ENCODE peak calls at places on chromosomes 5 and 9, in eight cellular contexts. E is heart left ventricle, O is Right ventricle myocardium superior, Q is HTR-8/SVneo, P is RCC 7860, N is MCF 10A, H is activated T-cell treated with anti-CD3 and anti-CD28 coated beads for 1 hour, G is endothelial cell of umbilical vein. U is an unnamed sample.

GRCh38 chr5:134503088-134503936 is 22.2 kb upstream of the JADE2 start:
- DNase-seq in H (peak), E (peak), N (peak), O (peak), G (peak), Q (peak), P (peak), U (peak)

GRCh38 chr5:175680463-175680862 is 22.6 kb downstream of the HRH2 start:
- DNase-seq in G (no peak), O (no peak), P (no peak), E (no peak), H (no peak), N (no peak), Q (no peak), U (no peak)

GRCh38 chr9:99870126-99870525 is 36.3 kb upstream of the STX17 start:
- DNase-seq in H (no peak), O (no peak), E (no peak), P (no peak), G (no peak), N (peak), Q (no peak), U (no peak)

GRCh38 chr9:99197987-99198386 is 23.8 kb downstream of the ALG2 start:
- DNase-seq in N (no peak), G (no peak), P (no peak), E (no peak), O (no peak), H (no peak), Q (no peak), U (no peak)

GRCh38 chr9:126343271-126343700 is 16.7 kb downstream of the MVB12B start:
- DNase-seq in G (no peak), N (no peak), H (no peak), P (no peak), O (no peak), E (no peak), Q (no peak), U (no peak)

GRCh38 chr5:139368613-139369012 is 14.5 kb downstream of the SLC23A1 start:
- DNase-seq in P (no peak), N (no peak), G (peak), O (no peak), Q (no peak), E (no peak), H (no peak), U (no peak)

GRCh38 chr5:122586351-122586750 is 188.5 kb upstream of the SNX2 start:
- DNase-seq in G (no peak), Q (peak), N (no peak), E (no peak), O (no peak), H (no peak), P (no peak), U (no peak)

GRCh38 chr9:7011395-7012067 is 253.8 kb downstream of the KDM4C start:
- DNase-seq in Q (no peak), P (no peak), H (no peak), N (no peak), G (peak), O (no peak), E (no peak), U (no peak)

GRCh38 chr9:114906922-114907571 is 23.3 kb downstream of the TNFSF8 start:
- DNase-seq in G (peak), Q (peak), H (no peak), P (peak), N (peak), E (no peak), O (no peak), U (no peak)

GRCh38 chr5:171975262-171975876 is 31.1 kb downstream of the FBXW11 start:
- DNase-seq in P (no peak), O (no peak), E (no peak), H (no peak), N (peak), Q (no peak), G (no peak), U (no peak)

GRCh38 chr9:77014597-77015263 is 4.7 kb upstream of the FOXB2 start:
- DNase-seq in G (no peak), H (no peak), O (no peak), P (no peak), N (no peak), E (no peak), Q (no peak), U (no peak)

GRCh38 chr5:115962239-115962564 is at the start of gene LVRN:
- DNase-seq in E (no peak), O (no peak), Q (no peak), G (no peak), H (no peak), N (no peak), P (no peak), U (no peak)

GRCh38 chr5:137142371-137143243 is 356.5 kb downstream of the SPOCK1 start:
- DNase-seq in G (no peak), P (peak), H (no peak), Q (peak), O (peak), E (peak), N (peak), U (peak)

GRCh38 chr9:35948901-35949318 is 9.0 kb downstream of the OR2S2 start:
- DNase-seq in Q (no peak), G (peak), O (no peak), H (no peak), P (no peak), N (no peak), E (no peak), U (no peak)

GRCh38 chr5:10762178-10762775 is 1.2 kb upstream of the DAP start:
- DNase-seq in H (no peak), N (no peak), G (peak), Q (no peak), E (peak), P (no peak), O (peak), U (peak)

GRCh38 chr5:175847503-175847902 is 23.9 kb upstream of the CPLX2 start:
- DNase-seq in E (no peak), H (no peak), N (no peak), G (no peak), O (no peak), P (no peak), Q (no peak), U (no peak)

GRCh38 chr9:28887188-28887884 is 1314.1 kb upstream of the C9orf72 start:
- DNase-seq in G (no peak), O (no peak), Q (no peak), N (peak), E (no peak), H (no peak), P (no peak), U (no peak)

GRCh38 chr5:107893642-107894041 is 222.9 kb upstream of the EFNA5 start:
- DNase-seq in E (no peak), H (no peak), G (peak), O (no peak), Q (no peak), P (no peak), N (peak), U (no peak)

GRCh38 chr5:113166285-113166684 is 189.7 kb downstream of the DCP2 start:
- DNase-seq in E (no peak), Q (no peak), P (no peak), H (no peak), G (no peak), N (peak), O (no peak), U (no peak)

GRCh38 chr5:107361945-107362344 is 308.8 kb downstream of the EFNA5 start:
- DNase-seq in O (no peak), N (peak), Q (no peak), E (no peak), P (no peak), G (no peak), H (no peak), U (peak)

GRCh38 chr9:26159575-26160392 is 481.5 kb upstream of the TUSC1 start:
- DNase-seq in O (no peak), Q (no peak), H (no peak), G (no peak), N (no peak), P (no peak), E (no peak), U (no peak)

GRCh38 chr5:120436996-120437395 is 27.1 kb upstream of the PRR16 start:
- DNase-seq in Q (no peak), N (no peak), P (no peak), E (no peak), O (no peak), H (no peak), G (no peak), U (no peak)

GRCh38 chr5:89445106-89445745 is 562.2 kb upstream of the MEF2C start:
- DNase-seq in Q (no peak), O (no peak), P (no peak), E (no peak), G (no peak), H (no peak), N (no peak), U (no peak)

GRCh38 chr5:109830955-109831502 is 141.3 kb downstream of the MAN2A1 start:
- DNase-seq in Q (no peak), N (no peak), H (no peak), G (peak), P (no peak), O (no peak), E (no peak), U (no peak)

GRCh38 chr5:140868721-140869554 is at the start of gene PCDHA11:
- DNase-seq in N (peak), E (no peak), G (peak), Q (peak), H (no peak), O (no peak), P (no peak), U (no peak)

GRCh38 chr5:157779221-157779620 is 35.7 kb downstream of the LSM11 start:
- DNase-seq in E (no peak), P (no peak), N (no peak), G (no peak), H (no peak), O (no peak), Q (no peak), U (no peak)

U was measured in ascending aorta.